ENCODE peak calls at places on chromosomes 3 and 15, in five cellular contexts. S is kidney; W is OCI-LY7; G is CD8-positive, alpha-beta T cell; A is pancreas. I is an unnamed sample.

GRCh38 chr15:38076806-38077205 is 142.4 kb downstream of the TMCO5A start:
- DNase-seq in A (no peak), G (no peak), S (peak; percentile 51), W (peak; percentile 94), I (no peak)

GRCh38 chr15:94576889-94577533 is 345.6 kb downstream of the MCTP2 start:
- DNase-seq in A (peak; percentile 5), W (peak; percentile 64), S (no peak), G (peak; percentile 19), I (no peak)

GRCh38 chr3:30258426-30259392 is 347.7 kb upstream of the TGFBR2 start:
- DNase-seq in S (no peak), W (no peak), A (peak; percentile 38), G (no peak), I (no peak)

GRCh38 chr3:87127286-87127685 is 99.8 kb upstream of the CHMP2B start:
- DNase-seq in S (no peak), W (no peak), G (no peak), A (no peak), I (no peak)

GRCh38 chr15:29569533-29570092 is 252.7 kb downstream of the TJP1 start:
- DNase-seq in W (no peak), S (no peak), A (no peak), G (no peak), I (no peak)

GRCh38 chr3:62332771-62333381 is 40.5 kb downstream of the FEZF2 start:
- DNase-seq in W (peak; percentile 50), A (no peak), S (no peak), G (no peak), I (no peak)

GRCh38 chr3:52126036-52126435 is 28.2 kb downstream of the POC1A start:
- DNase-seq in S (peak; percentile 19), G (no peak), W (no peak), A (no peak), I (no peak)

GRCh38 chr3:48305396-48305795 is 28.1 kb downstream of the SPINK8 start:
- DNase-seq in A (no peak), W (no peak), G (no peak), S (no peak), I (no peak)

GRCh38 chr3:14492948-14493881 is 46.9 kb downstream of the GRIP2 start:
- DNase-seq in A (no peak), W (no peak), G (no peak), S (peak; percentile 59), I (no peak)

GRCh38 chr15:91100561-91101355 is 701 bp downstream of the SV2B start:
- DNase-seq in G (no peak), S (no peak), A (no peak), W (no peak), I (no peak)

GRCh38 chr3:187665010-187665409 is 5.2 kb downstream of the SST start:
- DNase-seq in A (no peak), S (no peak), G (no peak), W (no peak), I (no peak)

GRCh38 chr3:60276615-60277014 is 974.6 kb downstream of the FHIT start:
- DNase-seq in S (no peak), W (no peak), G (no peak), A (no peak), I (no peak)

GRCh38 chr3:141012571-141012970 is 38.6 kb upstream of the SPSB4 start:
- DNase-seq in W (no peak), A (no peak), G (no peak), S (no peak), I (no peak)

GRCh38 chr15:66224946-66225345 is 28.6 kb downstream of the MEGF11 start:
- DNase-seq in W (no peak), S (no peak), A (peak; percentile 10), G (no peak), I (no peak)

GRCh38 chr15:80371924-80372323 is 32.3 kb upstream of the ARNT2 start:
- DNase-seq in G (no peak), A (no peak), W (no peak), S (no peak), I (no peak)

GRCh38 chr3:165642761-165643432 is 194.3 kb downstream of the BCHE start:
- DNase-seq in G (no peak), W (no peak), S (no peak), A (peak; percentile 53), I (no peak)

GRCh38 chr3:151955356-151955755 is 81.9 kb downstream of the SUCNR1 start:
- DNase-seq in G (no peak), A (no peak), S (no peak), W (no peak), I (no peak)

GRCh38 chr15:100809151-100809550 is 70.5 kb upstream of the ALDH1A3 start:
- DNase-seq in W (no peak), S (no peak), G (no peak), A (no peak), I (no peak)

GRCh38 chr3:108099203-108099602 is 8.4 kb upstream of the CD47 start:
- DNase-seq in S (no peak), A (no peak), G (no peak), W (no peak), I (no peak)

GRCh38 chr3:123636431-123636841 is 51.6 kb upstream of the HACD2 start:
- DNase-seq in G (no peak), S (no peak), A (peak; percentile 95), W (no peak), I (no peak)

GRCh38 chr3:30550246-30550645 is 56.2 kb upstream of the TGFBR2 start:
- DNase-seq in W (no peak), G (no peak), A (no peak), S (no peak), I (no peak)

GRCh38 chr3:139935071-139935865 is at the start of gene CLSTN2:
- DNase-seq in S (peak; percentile 92), W (no peak), A (peak; percentile 56), G (no peak), I (no peak)

GRCh38 chr3:192188218-192188835 is 539.0 kb downstream of the FGF12 start:
- DNase-seq in A (peak; percentile 21), G (peak; percentile 4), W (peak; percentile 79), S (no peak), I (peak; percentile 18)

GRCh38 chr15:86756688-86757087 is 677.0 kb downstream of the AGBL1 start:
- DNase-seq in A (no peak), W (no peak), G (no peak), S (no peak), I (no peak)
- TF ChIP-seq CTCF in A (no peak), W (peak; percentile 33), G (no peak), S (no peak), I (no peak)

GRCh38 chr3:32848215-32848614 is 30.4 kb downstream of the TRIM71 start:
- DNase-seq in W (no peak), A (no peak), S (no peak), G (no peak), I (no peak)

GRCh38 chr3:32850226-32850625 is 32.4 kb downstream of the TRIM71 start:
- DNase-seq in A (no peak), S (no peak), G (no peak), W (no peak), I (no peak)

GRCh38 chr3:32847520-32847919 is 29.7 kb downstream of the TRIM71 start:
- DNase-seq in G (no peak), A (no peak), S (no peak), W (no peak), I (no peak)

GRCh38 chr3:32852146-32852545 is 34.3 kb downstream of the TRIM71 start:
- DNase-seq in S (no peak), W (no peak), A (no peak), G (no peak), I (no peak)

GRCh38 chr3:32850636-32851035 is 32.8 kb downstream of the TRIM71 start:
- DNase-seq in G (no peak), S (no peak), A (no peak), W (no peak), I (no peak)
- TF ChIP-seq CTCF in G (no peak), S (no peak), A (no peak), W (no peak), I (no peak)

DNA sequence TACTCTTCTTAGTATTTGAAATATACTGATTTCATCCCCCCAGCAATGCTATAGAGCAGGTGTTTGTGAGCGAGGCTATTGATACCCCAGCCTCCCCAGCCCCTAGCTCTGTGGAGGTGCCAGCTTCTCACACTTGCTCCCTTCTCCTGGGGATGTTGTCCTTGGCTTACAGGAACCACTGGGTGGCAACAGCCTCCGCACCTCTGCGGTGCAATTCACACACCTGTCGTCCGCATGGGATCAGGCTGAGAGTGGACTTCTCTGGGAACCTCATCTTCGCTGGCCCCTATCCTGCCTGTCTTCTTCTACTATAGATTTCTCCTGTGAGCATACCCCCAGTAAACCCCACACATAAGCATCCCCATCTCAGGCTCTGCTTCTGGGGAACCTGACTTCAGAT is 103.9 kb upstream of the SLC6A11 start:
- DNase-seq in A (no peak), G (no peak), S (no peak), W (no peak), I (no peak)
- TF ChIP-seq CTCF in A (no peak), G (no peak), S (no peak), W (no peak), I (no peak)

GRCh38 chr15:23039151-23039916 is at the start of gene TUBGCP5:
- DNase-seq in W (peak; percentile 99), A (peak; percentile 98), S (peak; percentile 99), G (peak; percentile 97), I (peak; percentile 96)
- TF ChIP-seq CTCF in W (peak; percentile 32), A (peak; percentile 27), S (peak; percentile 46), G (no peak), I (peak; percentile 32)

DNA sequence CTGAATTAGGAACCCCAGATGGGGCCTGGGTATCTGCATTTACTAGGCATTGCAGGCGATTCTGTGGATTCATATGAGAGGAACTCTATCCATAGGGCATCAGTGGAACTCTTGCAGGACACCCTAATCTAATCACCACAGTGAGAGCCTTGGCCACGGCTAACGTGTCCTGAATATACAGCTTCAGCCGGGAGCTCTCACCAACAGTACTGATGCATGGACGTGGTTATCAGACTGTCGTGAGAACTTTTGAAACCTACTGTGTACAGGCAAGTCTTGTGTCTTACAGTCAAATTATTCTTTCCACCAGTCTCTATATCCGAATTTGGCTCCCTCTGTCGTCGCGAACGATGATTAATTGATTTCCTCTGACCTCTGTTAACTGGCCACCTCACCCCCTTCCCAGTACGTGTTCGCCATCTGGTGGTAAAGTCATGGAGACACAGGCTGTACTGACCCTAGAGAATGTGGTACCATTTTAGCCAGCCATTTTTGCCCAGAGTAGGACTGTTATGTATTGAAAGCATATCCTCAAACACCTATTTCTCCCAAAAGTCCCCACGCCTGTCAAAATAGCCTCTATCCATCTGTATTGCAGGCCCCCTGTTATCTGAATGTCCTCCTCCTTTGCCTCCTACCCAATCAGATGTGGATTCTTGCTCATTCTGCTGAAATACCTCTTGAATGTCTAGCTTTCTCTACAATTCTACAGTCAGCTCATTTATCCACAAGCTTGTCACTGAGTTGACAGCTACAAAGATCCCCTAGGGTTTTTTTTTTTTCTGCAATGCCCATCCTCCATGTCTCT is 39.7 kb downstream of the GLDN start:
- DNase-seq in S (no peak), W (peak; percentile 38), G (no peak), A (peak; percentile 40), I (peak; percentile 30)
- TF ChIP-seq CTCF in S (peak; percentile 78), W (peak; percentile 84), G (no peak), A (peak; percentile 49), I (peak; percentile 87)

GRCh38 chr3:119543147-119543546 is 16.3 kb downstream of the CD80 start:
- DNase-seq in A (no peak), S (no peak), W (no peak), G (no peak), I (no peak)
- TF ChIP-seq CTCF in A (no peak), S (no peak), W (no peak), G (no peak), I (no peak)

GRCh38 chr15:22839046-22839705 is 710 bp downstream of the NIPA2 start:
- DNase-seq in G (no peak), W (peak; percentile 72), A (no peak), S (no peak), I (no peak)

GRCh38 chr15:22838292-22839042 is at the start of gene NIPA2:
- DNase-seq in G (peak; percentile 99), A (peak; percentile 99), S (peak; percentile 100), W (peak; percentile 98), I (peak; percentile 89)
- TF ChIP-seq CTCF in G (no peak), A (no peak), S (no peak), W (no peak), I (no peak)

I was measured in GM12864.